ENCODE peak calls at places on chromosomes 4 and X, in seven cellular contexts. X, Z, P, S, Y, K and O are unnamed samples.

GRCh38 chrX:132671229-132671641 is 182.4 kb upstream of the MBNL3 start:
- DNase-seq in P (no peak), X (no peak), S (no peak), Y (peak; percentile 65), Z (no peak), K (no peak), O (no peak)

GRCh38 chr4:158163941-158164665 is 8.7 kb downstream of the GASK1B start:
- DNase-seq in S (no peak), X (no peak), Y (no peak), K (no peak), P (peak; percentile 52), Z (no peak), O (no peak)

GRCh38 chrX:143017272-143017671 is 8.5 kb upstream of the SPANXN4 start:
- DNase-seq in P (no peak), K (peak; percentile 26), Z (no peak), Y (no peak), S (no peak), X (no peak), O (no peak)

GRCh38 chr4:122122083-122122482 is 30.0 kb upstream of the BLTP1 start:
- DNase-seq in X (no peak), Y (no peak), S (no peak), P (no peak), Z (no peak), K (no peak), O (no peak)

GRCh38 chr4:24805036-24805435 is 9.7 kb downstream of the SOD3 start:
- DNase-seq in Z (no peak), Y (no peak), K (no peak), S (no peak), P (no peak), X (no peak), O (no peak)

GRCh38 chrX:74242484-74243138 is 61.4 kb upstream of the ZCCHC13 start:
- DNase-seq in Y (no peak), P (peak; percentile 55), S (no peak), K (no peak), Z (no peak), X (no peak), O (no peak)

GRCh38 chr4:114272226-114272625 is 292.8 kb upstream of the ARSJ start:
- DNase-seq in X (no peak), Y (no peak), S (peak; percentile 98), K (no peak), P (peak; percentile 85), Z (no peak), O (no peak)

GRCh38 chr4:183094393-183095198 is 4.5 kb upstream of the WWC2 start:
- DNase-seq in S (no peak), P (no peak), Y (no peak), Z (no peak), X (no peak), K (no peak), O (no peak)

GRCh38 chr4:30717208-30718020 is 2.8 kb upstream of the PCDH7 start:
- DNase-seq in Z (peak; percentile 10), S (peak; percentile 78), X (no peak), Y (peak; percentile 83), K (no peak), P (peak; percentile 55), O (no peak)

GRCh38 chr4:8837181-8837811 is 34.3 kb downstream of the HMX1 start:
- DNase-seq in X (no peak), Y (peak; percentile 43), K (no peak), Z (no peak), P (no peak), S (no peak), O (peak; percentile 25)

GRCh38 chr4:138542191-138542771 is 300.1 kb upstream of the SLC7A11 start:
- DNase-seq in Y (no peak), Z (no peak), X (no peak), P (no peak), S (no peak), K (no peak), O (no peak)

GRCh38 chr4:166293551-166293950 is 420.5 kb downstream of the TLL1 start:
- DNase-seq in Z (no peak), X (no peak), Y (no peak), P (peak; percentile 11), K (no peak), S (no peak), O (no peak)

GRCh38 chrX:77447339-77448149 is at the start of gene FGF16:
- DNase-seq in S (no peak), X (no peak), K (no peak), Y (peak; percentile 34), P (no peak), Z (no peak), O (peak; percentile 63)

GRCh38 chr4:139144161-139144859 is 32.7 kb downstream of the ELF2 start:
- DNase-seq in Z (no peak), Y (peak; percentile 82), P (no peak), X (no peak), K (no peak), S (peak; percentile 42), O (no peak)

GRCh38 chrX:40090050-40090804 is 7.5 kb downstream of the BCOR start:
- DNase-seq in Z (no peak), S (no peak), X (no peak), Y (no peak), K (no peak), P (peak; percentile 17), O (peak; percentile 63)

GRCh38 chr4:16579866-16580265 is 318.6 kb downstream of the LDB2 start:
- DNase-seq in S (no peak), X (no peak), Z (no peak), P (no peak), Y (no peak), K (no peak), O (no peak)

GRCh38 chr4:1492636-1493539 is 86.6 kb upstream of the NKX1-1 start:
- DNase-seq in Z (no peak), K (no peak), X (no peak), Y (no peak), S (no peak), P (no peak), O (peak; percentile 50)

GRCh38 chr4:47835489-47835888 is 2.4 kb downstream of the CORIN start:
- DNase-seq in Z (no peak), S (no peak), K (no peak), P (no peak), Y (peak; percentile 51), X (no peak), O (no peak)

GRCh38 chrX:68985135-68985725 is 156.4 kb downstream of the EFNB1 start:
- DNase-seq in X (no peak), Z (no peak), Y (peak; percentile 1), P (no peak), S (no peak), K (no peak), O (no peak)

GRCh38 chrX:46579250-46579649 is 5.7 kb downstream of the CHST7 start:
- DNase-seq in P (no peak), X (no peak), Y (no peak), S (no peak), K (no peak), Z (no peak), O (no peak)

GRCh38 chrX:101407167-101407747 is 468 bp downstream of the GLA start:
- DNase-seq in Z (no peak), Y (no peak), P (no peak), K (no peak), X (no peak), S (no peak), O (peak; percentile 60)

GRCh38 chrX:116605576-116605975 is 142.8 kb upstream of the CT83 start:
- DNase-seq in X (no peak), S (no peak), K (no peak), Y (peak; percentile 3), P (no peak), Z (no peak), O (no peak)

GRCh38 chrX:40168183-40169015 is 70.6 kb upstream of the BCOR start:
- DNase-seq in K (no peak), Y (no peak), Z (peak; percentile 16), P (no peak), X (no peak), S (no peak), O (no peak)

GRCh38 chr4:75630174-75630931 is at the start of gene CDKL2:
- DNase-seq in X (peak; percentile 93), Z (peak; percentile 92), K (peak; percentile 86), S (peak; percentile 55), P (peak; percentile 72), Y (peak; percentile 97), O (peak; percentile 97)

GRCh38 chrX:45781901-45782553 is 581.4 kb upstream of the DIPK2B start:
- DNase-seq in Z (no peak), P (peak; percentile 64), Y (peak; percentile 18), X (no peak), S (peak; percentile 79), K (no peak), O (no peak)

GRCh38 chrX:120358687-120359086 is 3.2 kb upstream of the ATP1B4 start:
- DNase-seq in Y (no peak), S (no peak), Z (no peak), P (no peak), X (no peak), K (no peak), O (peak; percentile 65)

GRCh38 chrX:113828470-113828869 is 755.4 kb upstream of the HTR2C start:
- DNase-seq in P (no peak), Z (no peak), S (no peak), X (no peak), Y (peak; percentile 30), K (no peak), O (no peak)

GRCh38 chr4:7194251-7195137 is 2.2 kb downstream of the SORCS2 start:
- DNase-seq in Y (no peak), K (no peak), S (no peak), X (no peak), P (peak; percentile 24), Z (no peak), O (peak; percentile 66)

GRCh38 chr4:113666386-113667114 is 95.0 kb downstream of the CAMK2D start:
- DNase-seq in Z (no peak), P (no peak), X (no peak), K (no peak), Y (no peak), S (no peak), O (no peak)

GRCh38 chr4:77734928-77735327 is 84.2 kb downstream of the CNOT6L start:
- DNase-seq in X (peak; percentile 8), S (peak; percentile 71), Y (peak; percentile 58), K (peak; percentile 9), Z (peak; percentile 29), P (no peak), O (no peak)

GRCh38 chrX:112694811-112695210 is 15.1 kb upstream of the LHFPL1 start:
- DNase-seq in K (no peak), S (no peak), Z (no peak), X (no peak), Y (no peak), P (no peak), O (no peak)

GRCh38 chr4:106587558-106587957 is 219.0 kb upstream of the GIMD1 start:
- DNase-seq in Y (no peak), P (peak; percentile 81), K (no peak), X (no peak), S (no peak), Z (no peak), O (no peak)

GRCh38 chrX:17535229-17535628 is 160.2 kb downstream of the NHS start:
- DNase-seq in Y (peak; percentile 74), Z (peak; percentile 4), X (peak; percentile 1), S (peak; percentile 33), P (peak; percentile 52), K (no peak), O (peak; percentile 68)

GRCh38 chrX:107826286-107827136 is 845 bp downstream of the MID2 start:
- DNase-seq in Y (peak; percentile 59), S (peak; percentile 66), Z (peak; percentile 60), X (peak; percentile 1), P (peak; percentile 62), K (peak; percentile 1), O (peak; percentile 74)

GRCh38 chrX:56281789-56282188 is 49.6 kb downstream of the KLF8 start:
- DNase-seq in K (no peak), Y (peak; percentile 21), S (peak; percentile 22), X (peak; percentile 2), Z (peak; percentile 36), P (peak; percentile 28), O (no peak)

GRCh38 chrX:17828156-17828555 is 32.9 kb downstream of the RAI2 start:
- DNase-seq in S (no peak), Y (no peak), K (no peak), Z (no peak), P (no peak), X (no peak), O (no peak)

GRCh38 chrX:139924069-139924695 is 8.7 kb downstream of the ATP11C start:
- DNase-seq in S (no peak), Z (no peak), Y (no peak), P (peak; percentile 63), X (no peak), K (no peak), O (no peak)

GRCh38 chr4:73257242-73257994 is 1.2 kb downstream of the ANKRD17 start:
- DNase-seq in K (peak; percentile 21), P (peak; percentile 90), X (peak; percentile 58), Z (peak; percentile 64), S (peak; percentile 91), Y (peak; percentile 68), O (peak; percentile 84)